ENCODE peak calls at places on chromosomes 1 and 21, in seven cellular contexts. T, I, O, N, C, H and G are unnamed samples.

GRCh38 chr1:10529096-10529495 is 54.3 kb downstream of the PEX14 start:
- DNase-seq in T (no peak), I (no peak), O (no peak), N (no peak), C (no peak), H (peak; percentile 29), G (no peak)

GRCh38 chr1:23772049-23772853 is 6.0 kb upstream of the PITHD1 start:
- DNase-seq in T (peak; percentile 88), I (peak; percentile 70), O (peak; percentile 97), N (peak; percentile 96), C (no peak), H (peak; percentile 46), G (peak; percentile 96)

GRCh38 chr21:28761709-28762356 is 230.8 kb downstream of the LTN1 start:
- DNase-seq in T (no peak), I (no peak), O (no peak), N (no peak), C (peak; percentile 72), H (peak; percentile 71), G (no peak)

GRCh38 chr1:235809949-235810348 is 56.8 kb downstream of the LYST start:
- DNase-seq in T (no peak), I (no peak), O (no peak), N (no peak), C (no peak), H (peak; percentile 66), G (no peak)

GRCh38 chr1:201009967-201010645 is 13.4 kb downstream of the KIF21B start:
- DNase-seq in T (no peak), I (no peak), O (no peak), N (no peak), C (no peak), H (no peak), G (no peak)

GRCh38 chr1:192810253-192810880 is 1.5 kb downstream of the RGS2 start:
- DNase-seq in T (no peak), I (no peak), O (no peak), N (no peak), C (no peak), H (peak; percentile 51), G (no peak)

GRCh38 chr1:9363061-9363471 is 70.4 kb downstream of the SPSB1 start:
- DNase-seq in T (no peak), I (no peak), O (no peak), N (no peak), C (no peak), H (no peak), G (no peak)

GRCh38 chr1:202998836-202999750 is 8.1 kb upstream of the TMEM183A start:
- DNase-seq in T (peak; percentile 76), I (peak; percentile 17), O (no peak), N (peak; percentile 91), C (no peak), H (peak; percentile 12), G (no peak)

GRCh38 chr1:153616885-153617428 is 832 bp upstream of the S100A14 start:
- DNase-seq in T (no peak), I (no peak), O (no peak), N (no peak), C (no peak), H (no peak), G (no peak)

GRCh38 chr1:22262583-22262982 is 119.7 kb upstream of the WNT4 start:
- DNase-seq in T (no peak), I (no peak), O (no peak), N (peak; percentile 74), C (no peak), H (no peak), G (no peak)

GRCh38 chr1:9439074-9439761 is 100.0 kb upstream of the SLC25A33 start:
- DNase-seq in T (no peak), I (no peak), O (peak; percentile 91), N (peak; percentile 63), C (no peak), H (no peak), G (no peak)

GRCh38 chr1:201361652-201362504 is 15.6 kb downstream of the TNNT2 start:
- DNase-seq in T (peak; percentile 83), I (no peak), O (no peak), N (peak; percentile 70), C (no peak), H (no peak), G (no peak)

GRCh38 chr1:178362784-178363183 is 134.0 kb downstream of the CLEC20A start:
- DNase-seq in T (peak; percentile 66), I (no peak), O (no peak), N (peak; percentile 87), C (peak; percentile 56), H (peak; percentile 69), G (no peak)

GRCh38 chr1:232766904-232767303 is 38.3 kb upstream of the MAP10 start:
- DNase-seq in T (no peak), I (no peak), O (no peak), N (no peak), C (no peak), H (no peak), G (no peak)

GRCh38 chr21:25062061-25062460 is 545.2 kb downstream of the MRPL39 start:
- DNase-seq in T (peak; percentile 6), I (no peak), O (no peak), N (no peak), C (no peak), H (peak; percentile 26), G (no peak)

GRCh38 chr1:7313081-7313546 is 458.0 kb upstream of the VAMP3 start:
- DNase-seq in T (no peak), I (no peak), O (peak; percentile 46), N (no peak), C (no peak), H (peak; percentile 60), G (peak; percentile 39)

GRCh38 chr1:101043776-101044175 is 18.2 kb upstream of the DPH5 start:
- DNase-seq in T (no peak), I (no peak), O (no peak), N (no peak), C (peak; percentile 25), H (peak; percentile 60), G (no peak)

GRCh38 chr1:99297923-99298322 is 33.6 kb downstream of the PLPPR4 start:
- DNase-seq in T (no peak), I (no peak), O (no peak), N (no peak), C (no peak), H (peak; percentile 8), G (no peak)

GRCh38 chr1:89260575-89261275 is 11.9 kb downstream of the GBP5 start:
- DNase-seq in T (no peak), I (no peak), O (no peak), N (no peak), C (peak; percentile 11), H (peak; percentile 23), G (no peak)

GRCh38 chr1:167602840-167603239 is 27.2 kb upstream of the RCSD1 start:
- DNase-seq in T (no peak), I (no peak), O (peak; percentile 82), N (no peak), C (no peak), H (no peak), G (no peak)

GRCh38 chr1:246947255-246947654 is 15.5 kb upstream of the AHCTF1 start:
- DNase-seq in T (no peak), I (peak; percentile 76), O (no peak), N (peak; percentile 13), C (no peak), H (peak; percentile 60), G (no peak)

DNA sequence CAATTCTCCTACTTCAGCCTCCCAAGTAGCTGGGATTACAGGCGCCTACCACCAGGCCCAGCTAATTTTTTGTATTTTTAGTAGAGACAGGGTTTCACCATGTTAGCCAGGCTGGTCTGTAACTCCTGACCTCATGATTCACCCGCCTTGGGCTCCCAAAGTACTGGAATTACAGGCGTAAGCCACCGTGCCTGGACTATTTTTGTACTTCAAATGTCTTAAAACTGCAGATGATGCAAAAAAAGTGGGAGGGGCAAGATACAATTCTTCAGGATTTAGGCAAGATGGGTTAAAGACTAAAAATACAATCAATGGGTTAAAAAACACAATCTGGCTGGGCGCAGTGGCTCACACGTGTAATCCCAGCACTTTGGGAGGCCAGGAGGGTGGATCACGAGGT is 4.7 kb downstream of the SCAF4 start:
- DNase-seq in T (no peak), I (no peak), O (no peak), N (peak; percentile 77), C (no peak), H (no peak), G (no peak)
- H3K4me3 ChIP-seq in T (no peak overlapping the region), I (no peak overlapping the region), O (no peak overlapping the region), N (no peak overlapping the region), C (no peak overlapping the region), H (no peak overlapping the region), G (no peak overlapping the region)

GRCh38 chr1:109823543-109824348 is 60.0 kb upstream of the EPS8L3 start:
- DNase-seq in T (no peak), I (no peak), O (peak; percentile 85), N (no peak), C (no peak), H (peak; percentile 55), G (peak; percentile 91)
- H3K4me3 ChIP-seq in T (no peak overlapping the region), I (no peak overlapping the region), O (no peak overlapping the region), N (no peak overlapping the region), C (no peak overlapping the region), H (no peak overlapping the region), G (no peak overlapping the region)

GRCh38 chr1:156430809-156431208 is 61.8 kb downstream of the RHBG start:
- DNase-seq in T (no peak), I (no peak), O (no peak), N (no peak), C (no peak), H (no peak), G (no peak)

GRCh38 chr1:156427858-156428257 is 58.8 kb downstream of the RHBG start:
- DNase-seq in T (no peak), I (no peak), O (no peak), N (no peak), C (no peak), H (no peak), G (no peak)

GRCh38 chr1:156428772-156429288 is 59.8 kb downstream of the RHBG start:
- DNase-seq in T (no peak), I (no peak), O (no peak), N (no peak), C (no peak), H (no peak), G (no peak)

GRCh38 chr1:156430305-156430704 is 61.3 kb downstream of the RHBG start:
- DNase-seq in T (no peak), I (no peak), O (no peak), N (no peak), C (no peak), H (no peak), G (no peak)

DNA sequence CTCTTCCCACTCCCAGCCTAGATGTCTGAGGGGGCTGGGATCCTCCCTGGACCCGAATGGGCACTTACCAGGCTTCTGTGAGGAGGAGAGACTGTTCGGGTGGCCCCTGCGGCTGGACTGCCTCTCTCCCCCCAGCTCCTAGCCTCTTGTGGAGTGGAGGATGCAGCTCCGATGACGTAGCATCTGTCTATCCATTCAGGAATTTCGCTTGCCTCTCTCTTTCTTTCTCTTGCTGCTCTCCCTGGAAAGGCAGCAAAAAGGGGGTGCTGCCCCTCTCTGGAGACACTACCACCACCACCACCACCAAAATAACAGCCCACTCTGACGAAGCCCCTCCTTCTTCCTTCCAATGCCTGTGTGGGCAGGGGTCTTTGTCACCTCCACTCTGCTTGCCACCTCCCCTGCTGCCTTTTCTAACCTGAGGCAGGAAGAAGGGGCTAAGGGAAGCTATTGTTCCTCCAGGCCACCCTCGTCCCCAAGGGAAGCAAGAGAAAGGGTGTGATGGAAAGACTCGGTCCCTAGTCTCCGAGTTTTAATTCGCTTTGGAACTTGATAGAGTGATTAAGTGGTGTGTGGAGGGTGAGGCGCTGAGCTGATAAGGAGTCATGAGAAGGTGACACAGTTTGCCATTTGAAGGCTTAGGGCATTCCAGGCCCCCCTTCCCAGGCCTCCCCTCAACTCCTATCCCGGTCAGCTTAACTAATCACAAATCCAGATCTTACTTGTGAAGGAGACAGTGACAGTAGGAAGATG is 60.5 kb downstream of the RHBG start:
- DNase-seq in T (no peak), I (no peak), O (no peak), N (no peak), C (no peak), H (no peak), G (no peak)
- H3K4me3 ChIP-seq in T (no peak overlapping the region), I (no peak overlapping the region), O (no peak overlapping the region), N (no peak overlapping the region), C (no peak overlapping the region), H (no peak overlapping the region), G (no peak overlapping the region)

GRCh38 chr1:161177936-161178244 is 583 bp upstream of the B4GALT3 start:
- DNase-seq in T (no peak), I (no peak), O (no peak), N (no peak), C (no peak), H (no peak), G (no peak)
- H3K4me3 ChIP-seq in T (peak overlapping the region; percentile 78), I (peak overlapping the region; percentile 82), O (no peak overlapping the region), N (peak overlapping the region; percentile 13), C (no peak overlapping the region), H (peak overlapping the region; percentile 91), G (peak overlapping the region; percentile 82)